ENCODE peak calls at places on chromosomes 2 and 18, in five cellular contexts. Z, G, I, V and H are unnamed samples. For H3K27me3, the result is how much of the 10 kb centered on the place peaks cover.

GRCh38 chr2:108593547-108594098 is 59.4 kb downstream of the LIMS1 start:
- DNase-seq in Z (peak), G (no peak), I (no peak), V (peak), H (no peak)

GRCh38 chr2:229931241-229931640 is 8.9 kb downstream of the FBXO36 start:
- DNase-seq in Z (no peak), G (no peak), I (no peak), V (no peak), H (no peak)

GRCh38 chr2:147636888-147637270 is 207.9 kb upstream of the ACVR2A start:
- DNase-seq in Z (no peak), G (no peak), I (no peak), V (no peak), H (no peak)

GRCh38 chr18:63887424-63887823 is at the start of gene SERPINB2:
- DNase-seq in Z (peak), G (no peak), I (no peak), V (no peak), H (no peak)

GRCh38 chr2:21427606-21428005 is 303.8 kb downstream of the TDRD15 start:
- DNase-seq in Z (no peak), G (no peak), I (no peak), V (no peak), H (no peak)

GRCh38 chr2:84959494-84960156 is 11.3 kb upstream of the KCMF1 start:
- DNase-seq in Z (no peak), G (no peak), I (no peak), V (no peak), H (no peak)

GRCh38 chr18:24386680-24387079 is 10.9 kb downstream of the OSBPL1A start:
- DNase-seq in Z (no peak), G (no peak), I (no peak), V (no peak), H (no peak)

GRCh38 chr2:105872142-105872728 is 127.5 kb downstream of the NCK2 start:
- DNase-seq in Z (no peak), G (no peak), I (no peak), V (no peak), H (no peak)

GRCh38 chr2:69381337-69381737 is 5.7 kb downstream of the GFPT1 start:
- DNase-seq in Z (peak), G (no peak), I (no peak), V (peak), H (no peak)

GRCh38 chr2:226524381-226524843 is 275.2 kb downstream of the IRS1 start:
- DNase-seq in Z (peak), G (no peak), I (no peak), V (peak), H (no peak)

GRCh38 chr18:26655614-26656400 is 107.5 kb upstream of the KCTD1 start:
- DNase-seq in Z (peak), G (peak), I (no peak), V (peak), H (no peak)

GRCh38 chr18:43789234-43790000 is 512.1 kb upstream of the SYT4 start:
- DNase-seq in Z (peak), G (no peak), I (no peak), V (peak), H (no peak)
- TF ChIP-seq CTCF in Z (peak), G (no peak), I (no peak), V (peak), H (no peak)

GRCh38 chr2:234447963-234448362 is 48.9 kb downstream of the ARL4C start:
- DNase-seq in Z (no peak), G (no peak), I (no peak), V (no peak), H (no peak)

GRCh38 chr2:234446404-234447076 is 50.3 kb downstream of the ARL4C start:
- DNase-seq in Z (no peak), G (peak), I (peak), V (no peak), H (peak)

GRCh38 chr2:234444888-234445287 is 52.0 kb downstream of the ARL4C start:
- DNase-seq in Z (peak), G (no peak), I (no peak), V (peak), H (no peak)

GRCh38 chr2:234448506-234449169 is 48.2 kb downstream of the ARL4C start:
- DNase-seq in Z (no peak), G (no peak), I (no peak), V (no peak), H (no peak)

DNA sequence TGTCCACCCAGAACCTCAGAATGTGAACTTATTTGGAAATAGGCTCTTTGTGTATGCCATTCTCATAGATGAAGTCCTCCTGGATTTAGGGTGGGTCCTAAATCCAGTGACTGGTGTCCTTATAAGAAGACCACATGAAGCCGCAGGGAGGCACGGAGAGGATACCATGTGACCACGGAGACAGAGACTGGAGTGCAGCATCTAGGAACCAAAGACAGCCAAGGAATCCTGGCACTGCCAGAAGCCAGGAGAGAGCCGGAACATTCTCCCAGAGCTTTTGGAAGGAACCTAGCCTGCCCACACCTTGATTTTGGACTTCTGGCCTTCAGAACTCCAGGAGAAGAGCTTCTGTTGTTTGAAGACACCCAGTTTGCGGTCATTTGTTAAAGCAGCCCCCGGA is 49.7 kb downstream of the ARL4C start:
- DNase-seq in Z (no peak), G (no peak), I (no peak), V (no peak), H (no peak)
- H3K27ac ChIP-seq in Z (no peak), G (no peak), I (peak), V (no peak), H (peak)

GRCh38 chr2:236309669-236310029 is 45.4 kb upstream of the ASB18 start:
- DNase-seq in Z (no peak), G (no peak), I (no peak), V (no peak), H (no peak)
- H3K27me3 ChIP-seq in Z (under half), G (under half), I (under half), V (under half), H (under half)

GRCh38 chr2:166653185-166653813 is 159.2 kb upstream of the SCN7A start:
- DNase-seq in Z (peak), G (no peak), I (no peak), V (peak), H (no peak)
- TF ChIP-seq CTCF in Z (no peak), G (no peak), I (no peak), V (no peak), H (no peak)

GRCh38 chr2:217868911-217869334 is 133.9 kb downstream of the TNS1 start:
- DNase-seq in Z (no peak), G (no peak), I (no peak), V (no peak), H (no peak)
- H3K27ac ChIP-seq in Z (no peak), G (no peak), I (no peak), V (no peak), H (no peak)

DNA sequence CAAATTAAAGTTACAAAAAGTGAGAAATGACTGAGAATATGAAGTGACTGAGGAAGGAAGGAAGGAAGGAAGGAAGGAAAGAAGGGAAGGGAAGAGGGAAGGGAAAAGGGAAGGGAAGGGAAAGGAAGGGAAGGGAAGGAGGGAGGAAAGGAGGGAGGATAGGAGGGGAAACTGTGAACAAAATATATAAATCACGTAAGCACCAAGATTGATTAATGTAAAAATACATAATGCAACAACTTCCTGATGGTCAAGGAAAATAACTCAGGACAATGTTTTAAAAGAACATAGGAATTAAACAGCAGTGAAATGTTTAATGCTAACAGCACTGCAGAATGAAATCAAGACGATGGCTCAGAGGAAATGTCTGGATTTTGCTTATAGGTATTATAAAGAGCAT is 248.7 kb upstream of the HNRNPA3 start:
- DNase-seq in Z (no peak), G (no peak), I (no peak), V (no peak), H (no peak)
- H3K27me3 ChIP-seq in Z (under half), G (under half), I (under half), V (under half), H (under half)

GRCh38 chr2:173752152-173752551 is 213.0 kb downstream of the SP3 start:
- DNase-seq in Z (no peak), G (no peak), I (no peak), V (peak), H (no peak)

GRCh38 chr2:173751245-173751975 is 213.8 kb downstream of the SP3 start:
- DNase-seq in Z (no peak), G (no peak), I (no peak), V (no peak), H (no peak)

GRCh38 chr2:173749315-173749714 is 215.9 kb downstream of the SP3 start:
- DNase-seq in Z (peak), G (no peak), I (no peak), V (peak), H (no peak)

GRCh38 chr2:173750831-173751230 is 214.3 kb downstream of the SP3 start:
- DNase-seq in Z (no peak), G (no peak), I (no peak), V (no peak), H (no peak)

DNA sequence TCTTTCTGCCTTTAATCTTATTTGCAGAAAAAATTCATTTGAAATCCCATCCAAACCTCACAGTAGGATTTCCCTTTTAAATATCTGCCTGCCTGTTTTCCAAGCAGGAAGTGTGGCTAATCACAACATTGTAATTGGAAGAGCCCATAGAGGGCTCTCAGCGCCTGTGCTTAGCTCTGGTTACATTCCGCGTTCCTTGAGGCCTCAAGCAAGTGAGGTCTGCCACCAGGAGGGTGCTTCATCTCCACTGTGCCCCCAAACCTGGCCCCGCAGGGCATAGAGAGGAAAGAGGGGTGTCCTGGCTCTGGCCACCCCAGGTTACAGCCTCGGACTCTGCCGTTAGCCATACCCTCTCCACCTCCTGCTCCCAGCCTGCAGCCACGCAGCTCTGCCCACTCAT is 214.8 kb downstream of the SP3 start:
- DNase-seq in Z (no peak), G (no peak), I (no peak), V (peak), H (no peak)
- TF ChIP-seq CTCF in Z (peak), G (no peak), I (no peak), V (peak), H (no peak)

DNA sequence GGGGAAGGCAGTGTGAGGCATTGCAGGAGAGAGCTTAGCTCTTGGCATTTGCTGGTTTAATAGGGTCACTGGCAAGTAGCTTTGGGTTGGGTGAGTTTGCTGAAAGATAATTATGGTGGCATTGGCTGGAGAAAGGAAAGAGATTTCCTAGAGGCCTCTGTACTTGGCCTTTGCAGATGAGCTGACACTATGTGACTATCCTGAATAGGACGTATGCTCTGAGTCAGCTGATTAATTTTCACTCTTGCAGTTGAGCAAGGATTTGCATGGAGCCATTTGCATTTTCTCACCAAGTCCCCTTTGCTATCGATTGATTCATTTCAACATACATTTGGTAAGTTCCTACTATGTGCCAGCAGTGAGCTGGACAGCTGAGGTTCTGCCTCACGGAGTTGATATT is 245.8 kb downstream of the LOXHD1 start:
- DNase-seq in Z (no peak), G (no peak), I (no peak), V (no peak), H (no peak)
- H3K27ac ChIP-seq in Z (no peak), G (peak), I (no peak), V (no peak), H (no peak)